ENCODE peak calls at places on chromosome 12, in six cellular contexts. D is adipocyte, R is amniotic stem cell, A is fibroblast of the conjunctiva, W is coronary artery, S is WTC11. M is an unnamed sample.
A peak's percentile ranks its signal among the peaks of the same experiment; 100 is the strongest.

GRCh38 chr12:57005980-57006808 is at the start of gene ZBTB39:
- DNase-seq in D (peak; percentile 87), R (peak; percentile 43), A (peak; percentile 14), W (peak; percentile 73), S (peak; percentile 63), M (no peak)

GRCh38 chr12:47991592-47991991 is 12.7 kb downstream of the COL2A1 start:
- DNase-seq in D (no peak), R (no peak), A (no peak), W (no peak), S (no peak), M (no peak)

GRCh38 chr12:108633534-108634224 is at the start of gene SELPLG:
- DNase-seq in D (no peak), R (no peak), A (no peak), W (no peak), S (no peak), M (peak; percentile 71)

GRCh38 chr12:124098101-124098757 is 125.2 kb downstream of the ZNF664 start:
- DNase-seq in D (no peak), R (no peak), A (no peak), W (no peak), S (no peak), M (no peak)

GRCh38 chr12:6775775-6776174 is 3.5 kb downstream of the LAG3 start:
- DNase-seq in D (no peak), R (no peak), A (no peak), W (no peak), S (no peak), M (no peak)

GRCh38 chr12:58725400-58726105 is 194.8 kb downstream of the LRIG3 start:
- DNase-seq in D (peak; percentile 74), R (no peak), A (no peak), W (no peak), S (no peak), M (no peak)

GRCh38 chr12:24730461-24730896 is 218.4 kb downstream of the BCAT1 start:
- DNase-seq in D (no peak), R (no peak), A (no peak), W (no peak), S (no peak), M (no peak)

GRCh38 chr12:12624479-12625120 is 12.9 kb downstream of the CREBL2 start:
- DNase-seq in D (no peak), R (no peak), A (no peak), W (no peak), S (no peak), M (no peak)

GRCh38 chr12:16955083-16955657 is 349.2 kb upstream of the LMO3 start:
- DNase-seq in D (peak; percentile 1), R (no peak), A (no peak), W (no peak), S (no peak), M (no peak)

GRCh38 chr12:2053675-2054070 is 886 bp downstream of the CACNA1C start:
- DNase-seq in D (peak; percentile 77), R (no peak), A (no peak), W (no peak), S (no peak), M (no peak)

GRCh38 chr12:41962171-41962572 is 182.5 kb downstream of the GXYLT1 start:
- DNase-seq in D (no peak), R (no peak), A (no peak), W (no peak), S (no peak), M (no peak)